ENCODE peak calls at places on chromosomes 7 and 10, in eight cellular contexts. N is trophoblast cell, K is SJSA1, V is BE2C, U is Panc1, H is bronchial epithelial cell, Y is keratinocyte, E is lower lobe of right lung. I is an unnamed sample. For H3K36me3, the result is how much of the 10 kb centered on the place peaks cover.

GRCh38 chr7:24920702-24921679 is 59.0 kb downstream of the OSBPL3 start:
- DNase-seq in N (no peak), K (no peak), V (no peak), U (no peak), H (no peak), Y (no peak), E (peak), I (peak)

GRCh38 chr10:104351919-104352318 is 1.7 kb upstream of the CFAP58 start:
- DNase-seq in N (no peak), K (no peak), V (no peak), U (no peak), H (no peak), Y (no peak), E (no peak), I (no peak)

GRCh38 chr10:23417254-23417653 is 21.6 kb upstream of the OTUD1 start:
- DNase-seq in N (peak), K (no peak), V (no peak), U (no peak), H (peak), Y (no peak), E (no peak), I (no peak)

GRCh38 chr7:90579181-90579688 is 16.9 kb upstream of the CDK14 start:
- DNase-seq in N (peak), K (peak), V (no peak), U (no peak), H (peak), Y (peak), E (no peak), I (no peak)

GRCh38 chr10:132861884-132862461 is 76.0 kb upstream of the NKX6-2 start:
- DNase-seq in N (no peak), K (no peak), V (no peak), U (no peak), H (no peak), Y (no peak), E (peak), I (peak)

GRCh38 chr10:79298403-79299244 is 48.6 kb upstream of the PPIF start:
- DNase-seq in N (peak), K (peak), V (peak), U (no peak), H (peak), Y (peak), E (no peak), I (peak)

GRCh38 chr10:3666525-3667302 is 118.3 kb downstream of the KLF6 start:
- DNase-seq in N (no peak), K (no peak), V (no peak), U (no peak), H (no peak), Y (no peak), E (peak), I (no peak)

GRCh38 chr7:107972075-107972482 is 30.9 kb downstream of the LAMB1 start:
- DNase-seq in N (no peak), K (no peak), V (no peak), U (no peak), H (peak), Y (no peak), E (no peak), I (no peak)

GRCh38 chr10:67784584-67784983 is 53.4 kb downstream of the DNAJC12 start:
- DNase-seq in N (no peak), K (no peak), V (no peak), U (no peak), H (peak), Y (no peak), E (no peak), I (no peak)

GRCh38 chr10:44908071-44908709 is 2.9 kb upstream of the TMEM72 start:
- DNase-seq in N (no peak), K (no peak), V (no peak), U (no peak), H (no peak), Y (no peak), E (no peak), I (no peak)

GRCh38 chr7:91892099-91892788 is 11.7 kb upstream of the MTERF1 start:
- DNase-seq in N (no peak), K (no peak), V (no peak), U (no peak), H (no peak), Y (no peak), E (no peak), I (no peak)

GRCh38 chr7:105219771-105220160 is 169.0 kb downstream of the SRPK2 start:
- DNase-seq in N (no peak), K (no peak), V (no peak), U (peak), H (peak), Y (peak), E (no peak), I (no peak)

GRCh38 chr7:143356414-143357050 is 6.0 kb downstream of the FAM131B start:
- DNase-seq in N (no peak), K (no peak), V (no peak), U (no peak), H (no peak), Y (no peak), E (no peak), I (no peak)

GRCh38 chr7:8303904-8304528 is 42.0 kb upstream of the ICA1 start:
- DNase-seq in N (no peak), K (no peak), V (no peak), U (peak), H (no peak), Y (no peak), E (no peak), I (no peak)

GRCh38 chr10:76553700-76554470 is 1083.7 kb downstream of the KCNMA1 start:
- DNase-seq in N (no peak), K (no peak), V (peak), U (no peak), H (no peak), Y (no peak), E (no peak), I (no peak)

GRCh38 chr10:131706476-131706875 is 194.3 kb upstream of the PPP2R2D start:
- DNase-seq in N (no peak), K (no peak), V (no peak), U (no peak), H (no peak), Y (no peak), E (no peak), I (no peak)
- H3K36me3 ChIP-seq in N (under half), K (under half), V (under half), U (under half), H (under half), Y (under half), E (under half), I (under half)

DNA sequence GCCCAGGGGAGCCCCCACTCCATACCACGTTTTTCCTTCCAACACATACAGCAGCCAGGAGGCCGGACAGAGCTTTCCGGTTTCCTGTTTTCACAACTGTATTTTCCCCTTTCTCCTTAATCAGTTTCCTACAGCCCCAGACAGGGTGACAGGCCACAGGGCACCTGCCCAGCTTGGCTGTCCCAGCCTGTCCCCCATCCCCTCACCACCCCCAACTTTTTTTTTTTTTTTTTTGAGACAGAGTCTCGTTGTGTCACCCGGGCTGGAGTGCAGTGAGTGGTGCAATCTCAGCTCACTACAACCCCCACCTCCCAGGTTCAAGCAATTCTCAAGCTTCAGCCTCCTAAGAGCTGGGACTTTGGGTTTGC is 10.3 kb upstream of the HSPB1 start:
- DNase-seq in N (peak), K (no peak), V (no peak), U (no peak), H (no peak), Y (no peak), E (no peak), I (no peak)
- H3K4me3 ChIP-seq in N (no peak), K (peak), V (peak), U (peak), H (peak), Y (peak), E (peak), I (peak)

GRCh38 chr10:27147701-27148100 is 6.5 kb downstream of the YME1L1 start:
- DNase-seq in N (no peak), K (no peak), V (no peak), U (no peak), H (no peak), Y (no peak), E (no peak), I (no peak)
- H3K36me3 ChIP-seq in N (under half), K (half or more), V (half or more), U (under half), H (under half), Y (under half), E (half or more), I (under half)

GRCh38 chr7:76281706-76282343 is 20.6 kb upstream of the HSPB1 start:
- DNase-seq in N (no peak), K (no peak), V (no peak), U (no peak), H (no peak), Y (no peak), E (no peak), I (no peak)
- H3K4me3 ChIP-seq in N (peak), K (peak), V (no peak), U (peak), H (peak), Y (peak), E (peak), I (peak)

GRCh38 chr10:1100143-1100542 is 44.0 kb downstream of the WDR37 start:
- DNase-seq in N (no peak), K (no peak), V (no peak), U (no peak), H (no peak), Y (no peak), E (no peak), I (no peak)
- H3K36me3 ChIP-seq in N (half or more), K (half or more), V (under half), U (under half), H (under half), Y (under half), E (half or more), I (under half)

GRCh38 chr7:49781996-49782395 is 8.6 kb downstream of the VWC2 start:
- DNase-seq in N (no peak), K (no peak), V (no peak), U (no peak), H (no peak), Y (no peak), E (no peak), I (no peak)

GRCh38 chr7:49776994-49777393 is 3.6 kb downstream of the VWC2 start:
- DNase-seq in N (no peak), K (no peak), V (no peak), U (no peak), H (peak), Y (no peak), E (no peak), I (peak)

GRCh38 chr7:49775949-49776443 is 2.6 kb downstream of the VWC2 start:
- DNase-seq in N (no peak), K (no peak), V (no peak), U (no peak), H (no peak), Y (no peak), E (no peak), I (no peak)

GRCh38 chr7:49780953-49781352 is 7.5 kb downstream of the VWC2 start:
- DNase-seq in N (no peak), K (no peak), V (no peak), U (no peak), H (no peak), Y (no peak), E (no peak), I (no peak)

GRCh38 chr7:49778731-49779270 is 5.4 kb downstream of the VWC2 start:
- DNase-seq in N (no peak), K (no peak), V (no peak), U (no peak), H (no peak), Y (no peak), E (no peak), I (no peak)
- H3K4me3 ChIP-seq in N (no peak), K (no peak), V (no peak), U (no peak), H (no peak), Y (no peak), E (no peak), I (no peak)

DNA sequence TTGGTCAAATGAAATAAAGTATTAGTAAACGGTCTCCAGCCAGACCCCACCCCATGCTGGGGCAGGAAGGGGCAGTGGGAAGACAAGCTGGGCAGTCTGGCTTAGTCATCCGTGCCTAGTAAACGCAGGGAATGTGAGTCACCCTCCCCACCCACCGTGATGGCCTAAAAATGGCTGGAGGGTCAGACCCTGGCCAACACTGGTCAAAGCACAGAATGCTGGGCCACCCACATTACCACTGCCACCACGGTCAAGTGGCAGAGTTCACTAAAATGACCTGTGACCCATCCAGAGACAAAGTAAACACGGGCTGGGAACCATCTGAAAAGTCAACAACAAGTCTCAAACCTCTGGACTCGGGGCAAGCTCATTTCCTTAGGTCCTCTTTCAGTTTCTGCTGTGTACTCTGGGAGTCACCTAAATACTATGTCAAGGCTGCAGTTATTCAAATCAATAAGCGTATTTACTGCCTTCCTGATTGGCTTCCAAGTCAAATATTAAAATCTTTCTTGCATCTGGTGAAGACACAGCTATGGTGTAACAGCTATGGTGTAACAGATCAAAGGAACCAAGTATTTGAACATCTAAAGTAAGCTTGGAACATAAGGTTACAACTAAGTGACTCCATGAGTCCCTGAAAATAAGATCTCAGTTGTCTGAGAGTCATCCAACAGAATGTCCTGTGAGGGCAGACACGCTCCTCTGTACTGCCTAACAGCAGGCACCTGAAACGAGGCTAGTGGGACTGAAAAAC is 3.0 kb downstream of the ZFAND2A start:
- DNase-seq in N (no peak), K (peak), V (no peak), U (peak), H (peak), Y (no peak), E (no peak), I (no peak)
- H3K36me3 ChIP-seq in N (half or more), K (half or more), V (under half), U (under half), H (under half), Y (under half), E (half or more), I (under half)

DNA sequence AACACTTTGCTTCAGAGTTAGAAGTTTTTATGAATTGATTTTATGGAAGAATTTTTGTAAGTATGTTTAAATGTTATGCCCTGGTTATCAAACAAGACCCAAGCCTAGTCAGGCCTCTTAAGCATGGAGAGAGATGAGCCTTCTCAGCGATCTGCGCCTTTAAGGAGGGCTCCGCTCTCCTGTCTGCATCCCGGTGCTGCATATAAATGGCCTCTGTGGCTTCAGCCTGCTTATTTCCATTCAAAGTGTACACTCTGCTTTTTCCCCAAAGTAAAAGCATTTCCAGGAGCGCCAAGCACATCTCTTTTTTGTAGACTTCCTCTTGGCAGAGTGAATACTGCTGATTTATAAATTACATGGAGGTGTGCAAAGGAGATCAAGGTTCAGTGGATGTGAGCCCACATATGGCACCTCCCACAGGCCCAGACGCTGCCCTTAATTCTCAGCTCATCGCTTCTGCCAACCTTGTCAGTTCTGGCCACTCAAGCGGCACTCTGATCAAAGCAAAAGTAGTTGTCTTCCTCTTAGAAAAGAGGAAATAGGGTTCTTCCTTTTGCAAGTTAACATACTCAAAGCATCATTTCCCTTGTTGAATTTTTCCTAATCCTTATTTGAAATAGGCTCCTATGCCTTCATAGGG is 70.0 kb upstream of the SFMBT2 start:
- DNase-seq in N (no peak), K (no peak), V (no peak), U (no peak), H (no peak), Y (no peak), E (no peak), I (no peak)
- H3K4me3 ChIP-seq in N (no peak), K (no peak), V (no peak), U (no peak), H (no peak), Y (no peak), E (no peak), I (no peak)

I was measured in HAP-1.